ENCODE peak calls at places on chromosomes 1 and 21, in six cellular contexts. S is iPS-NIHi11; R is stimulated activated CD8-positive, alpha-beta memory T cell treated with anti-CD3 and anti-CD28 coated beads, Interleukin-15, amount 100 ng/mL, for 1 hour; H is hippocampal formation; Y is astrocyte of the spinal cord; X is stimulated activated CD4-positive, alpha-beta T cell treated with anti-CD3 and anti-CD28 coated beads, Interleukin-12 subunit alpha, Interleukin-12 subunit beta, amount 100 ng/mL, for 4 hours. P is an unnamed sample.

GRCh38 chr21:28333455-28334108 is 659.1 kb downstream of the LTN1 start:
- DNase-seq in S (no peak), H (no peak), Y (no peak), X (no peak), R (no peak), P (no peak)

GRCh38 chr1:185559684-185560310 is 174.4 kb upstream of the HMCN1 start:
- DNase-seq in R (peak; percentile 6), Y (peak; percentile 58), X (peak; percentile 1), S (peak; percentile 86), H (no peak), P (peak; percentile 68)

GRCh38 chr1:118486213-118486612 is 301.2 kb upstream of the SPAG17 start:
- DNase-seq in Y (no peak), S (no peak), R (no peak), H (no peak), X (no peak), P (no peak)

GRCh38 chr1:233668146-233668724 is 54.3 kb downstream of the KCNK1 start:
- DNase-seq in S (no peak), R (no peak), X (no peak), Y (no peak), H (no peak), P (no peak)

GRCh38 chr21:25563399-25564116 is 43.7 kb downstream of the MRPL39 start:
- DNase-seq in Y (peak; percentile 40), R (no peak), S (no peak), H (no peak), X (no peak), P (no peak)

GRCh38 chr1:91871994-91872393 is 14.0 kb downstream of the TGFBR3 start:
- DNase-seq in S (no peak), Y (peak; percentile 29), X (no peak), R (no peak), H (no peak), P (no peak)

GRCh38 chr1:22952694-22953391 is 19.8 kb downstream of the LACTBL1 start:
- DNase-seq in X (no peak), H (no peak), Y (no peak), R (no peak), S (peak; percentile 61), P (no peak)

GRCh38 chr1:81231729-81232038 is 569.0 kb upstream of the ADGRL2 start:
- DNase-seq in Y (peak; percentile 5), R (no peak), X (no peak), H (no peak), S (no peak), P (no peak)

GRCh38 chr1:18547460-18547859 is 66.7 kb downstream of the KLHDC7A start:
- DNase-seq in X (no peak), S (peak; percentile 35), R (no peak), Y (no peak), H (no peak), P (no peak)

GRCh38 chr1:157363660-157364140 is 188.6 kb downstream of the FCRL5 start:
- DNase-seq in X (no peak), S (peak; percentile 67), H (no peak), R (no peak), Y (peak; percentile 45), P (no peak)

GRCh38 chr1:160127865-160128523 is 12.4 kb downstream of the ATP1A2 start:
- DNase-seq in X (no peak), S (no peak), Y (peak; percentile 56), H (no peak), R (no peak), P (no peak)

GRCh38 chr1:29984107-29984506 is 739.3 kb downstream of the MATN1 start:
- DNase-seq in R (no peak), H (no peak), Y (no peak), X (no peak), S (no peak), P (no peak)

GRCh38 chr1:186722711-186723309 is 42.6 kb upstream of the PTGS2 start:
- DNase-seq in Y (peak; percentile 38), H (no peak), R (no peak), X (no peak), S (peak; percentile 72), P (no peak)

GRCh38 chr1:194076646-194077045 is 890.2 kb upstream of the B3GALT2 start:
- DNase-seq in S (no peak), R (no peak), X (no peak), Y (peak; percentile 80), H (no peak), P (no peak)

P was measured in stimulated activated naive CD8-positive, alpha-beta T cell treated with anti-CD3 and anti-CD28 coated beads, Interleukin-15, amount 100 ng/mL, for 72 hours.